ENCODE peak calls at places on chromosomes 2 and 18, in four cellular contexts. C is HAP-1; B is AG04450; P is activated CD4-positive, CD25-positive, alpha-beta regulatory T cell. I is an unnamed sample.

GRCh38 chr2:8132889-8133288 is 549.0 kb upstream of the ID2 start:
- DNase-seq in C (no peak), P (no peak), B (no peak), I (no peak)

GRCh38 chr2:169815849-169816248 is 8.9 kb downstream of the METTL5 start:
- DNase-seq in P (no peak), B (peak), C (no peak), I (no peak)

GRCh38 chr18:50131591-50131990 is 63.4 kb downstream of the MYO5B start:
- DNase-seq in C (no peak), P (no peak), B (no peak), I (no peak)

GRCh38 chr2:72953976-72954375 is 36.7 kb downstream of the EMX1 start:
- DNase-seq in P (no peak), C (no peak), B (no peak), I (no peak)

GRCh38 chr18:31424383-31424988 is 23.1 kb upstream of the DSG3 start:
- DNase-seq in C (peak), B (no peak), P (no peak), I (no peak)

GRCh38 chr2:74571058-74571457 is 16.5 kb downstream of the DOK1 start:
- DNase-seq in P (no peak), C (no peak), B (no peak), I (no peak)

GRCh38 chr2:112622528-112622849 is 23.2 kb upstream of the SLC20A1 start:
- DNase-seq in P (no peak), B (peak), C (no peak), I (no peak)

GRCh38 chr2:212227755-212228154 is 310.8 kb downstream of the ERBB4 start:
- DNase-seq in P (no peak), B (peak), C (peak), I (no peak)

GRCh38 chr2:119023534-119023933 is 81.5 kb downstream of the MARCO start:
- DNase-seq in C (no peak), P (no peak), B (no peak), I (no peak)

GRCh38 chr2:232876071-232876977 is 6.3 kb downstream of the SNORC start:
- DNase-seq in C (peak), P (no peak), B (no peak), I (no peak)

GRCh38 chr2:132544045-132544630 is 125.9 kb downstream of the LYPD1 start:
- DNase-seq in B (no peak), P (no peak), C (no peak), I (no peak)

GRCh38 chr2:42967959-42968674 is 175.7 kb upstream of the HAAO start:
- DNase-seq in C (no peak), P (no peak), B (peak), I (peak)

GRCh38 chr2:106965611-106966010 is 79.6 kb upstream of the ST6GAL2 start:
- DNase-seq in P (no peak), B (no peak), C (no peak), I (no peak)

GRCh38 chr2:187138240-187138639 is 289.3 kb upstream of the ZSWIM2 start:
- DNase-seq in B (no peak), C (no peak), P (no peak), I (no peak)

I was measured in chondrocyte.